ENCODE peak calls at places on chromosomes 16 and 17, in five cellular contexts. One of them, this sample, is unnamed.

GRCh38 chr17:76498886-76499667 is 2.1 kb downstream of the RHBDF2 start:
- DNase-seq in A673: no peak
- DNase-seq in erythroblast: no peak
- DNase-seq in stimulated activated CD8-positive, alpha-beta memory T cell treated with anti-CD3 and anti-CD28 coated beads, Interleukin-4, amount 100 ng/mL, for 24 hours: no peak
- DNase-seq in stimulated activated CD4-positive, alpha-beta T cell treated with anti-CD3 and anti-CD28 coated beads, Interleukin-4, amount 100 ng/mL, for 48 hours: no peak
- DNase-seq in this sample: no peak

GRCh38 chr16:14309001-14309886 is 238.1 kb downstream of the MRTFB start:
- DNase-seq in A673: no peak
- DNase-seq in erythroblast: peak
- DNase-seq in stimulated activated CD8-positive, alpha-beta memory T cell treated with anti-CD3 and anti-CD28 coated beads, Interleukin-4, amount 100 ng/mL, for 24 hours: no peak
- DNase-seq in stimulated activated CD4-positive, alpha-beta T cell treated with anti-CD3 and anti-CD28 coated beads, Interleukin-4, amount 100 ng/mL, for 48 hours: no peak
- DNase-seq in this sample: no peak

GRCh38 chr17:45889579-45889978 is 4.8 kb upstream of the MAPT start:
- DNase-seq in A673: no peak
- DNase-seq in erythroblast: no peak
- DNase-seq in stimulated activated CD8-positive, alpha-beta memory T cell treated with anti-CD3 and anti-CD28 coated beads, Interleukin-4, amount 100 ng/mL, for 24 hours: no peak
- DNase-seq in stimulated activated CD4-positive, alpha-beta T cell treated with anti-CD3 and anti-CD28 coated beads, Interleukin-4, amount 100 ng/mL, for 48 hours: no peak
- DNase-seq in this sample: no peak

GRCh38 chr17:78992542-78993212 is 13.0 kb upstream of the LGALS3BP start:
- DNase-seq in A673: no peak
- DNase-seq in erythroblast: peak
- DNase-seq in stimulated activated CD8-positive, alpha-beta memory T cell treated with anti-CD3 and anti-CD28 coated beads, Interleukin-4, amount 100 ng/mL, for 24 hours: no peak
- DNase-seq in stimulated activated CD4-positive, alpha-beta T cell treated with anti-CD3 and anti-CD28 coated beads, Interleukin-4, amount 100 ng/mL, for 48 hours: no peak
- DNase-seq in this sample: no peak

GRCh38 chr17:9522074-9522473 is 53.5 kb downstream of the STX8 start:
- DNase-seq in A673: peak
- DNase-seq in erythroblast: peak
- DNase-seq in stimulated activated CD8-positive, alpha-beta memory T cell treated with anti-CD3 and anti-CD28 coated beads, Interleukin-4, amount 100 ng/mL, for 24 hours: no peak
- DNase-seq in stimulated activated CD4-positive, alpha-beta T cell treated with anti-CD3 and anti-CD28 coated beads, Interleukin-4, amount 100 ng/mL, for 48 hours: no peak
- DNase-seq in this sample: no peak

GRCh38 chr16:82340531-82340930 is 170.5 kb upstream of the MPHOSPH6 start:
- DNase-seq in A673: no peak
- DNase-seq in erythroblast: peak
- DNase-seq in stimulated activated CD8-positive, alpha-beta memory T cell treated with anti-CD3 and anti-CD28 coated beads, Interleukin-4, amount 100 ng/mL, for 24 hours: no peak
- DNase-seq in stimulated activated CD4-positive, alpha-beta T cell treated with anti-CD3 and anti-CD28 coated beads, Interleukin-4, amount 100 ng/mL, for 48 hours: no peak
- DNase-seq in this sample: no peak

GRCh38 chr16:14423344-14423743 is 206.7 kb downstream of the PARN start:
- DNase-seq in A673: no peak
- DNase-seq in erythroblast: no peak
- DNase-seq in stimulated activated CD8-positive, alpha-beta memory T cell treated with anti-CD3 and anti-CD28 coated beads, Interleukin-4, amount 100 ng/mL, for 24 hours: no peak
- DNase-seq in stimulated activated CD4-positive, alpha-beta T cell treated with anti-CD3 and anti-CD28 coated beads, Interleukin-4, amount 100 ng/mL, for 48 hours: no peak
- DNase-seq in this sample: no peak

GRCh38 chr17:8173871-8174322 is 2.3 kb downstream of the TMEM107 start:
- DNase-seq in A673: no peak
- DNase-seq in erythroblast: no peak
- DNase-seq in stimulated activated CD8-positive, alpha-beta memory T cell treated with anti-CD3 and anti-CD28 coated beads, Interleukin-4, amount 100 ng/mL, for 24 hours: no peak
- DNase-seq in stimulated activated CD4-positive, alpha-beta T cell treated with anti-CD3 and anti-CD28 coated beads, Interleukin-4, amount 100 ng/mL, for 48 hours: no peak
- DNase-seq in this sample: no peak

GRCh38 chr16:50408001-50408400 is 39.2 kb upstream of the BRD7 start:
- DNase-seq in A673: no peak
- DNase-seq in erythroblast: no peak
- DNase-seq in stimulated activated CD8-positive, alpha-beta memory T cell treated with anti-CD3 and anti-CD28 coated beads, Interleukin-4, amount 100 ng/mL, for 24 hours: no peak
- DNase-seq in stimulated activated CD4-positive, alpha-beta T cell treated with anti-CD3 and anti-CD28 coated beads, Interleukin-4, amount 100 ng/mL, for 48 hours: no peak
- DNase-seq in this sample: no peak

GRCh38 chr17:31596382-31597323 is 205.2 kb downstream of the RAB11FIP4 start:
- DNase-seq in A673: peak
- DNase-seq in erythroblast: no peak
- DNase-seq in stimulated activated CD8-positive, alpha-beta memory T cell treated with anti-CD3 and anti-CD28 coated beads, Interleukin-4, amount 100 ng/mL, for 24 hours: no peak
- DNase-seq in stimulated activated CD4-positive, alpha-beta T cell treated with anti-CD3 and anti-CD28 coated beads, Interleukin-4, amount 100 ng/mL, for 48 hours: peak
- DNase-seq in this sample: no peak